ENCODE peak calls at places on chromosomes 3 and 15, in six cellular contexts. N is H1, Y is mesenchymal stem cell, S is H9, G is IMR-90, R is trophoblast cell. E is an unnamed sample.

GRCh38 chr15:31330836-31331235 is 4.2 kb downstream of the KLF13 start:
- DNase-seq in N (no peak), Y (no peak), S (no peak), G (no peak), R (no peak), E (no peak)

GRCh38 chr15:88035381-88035780 is 221.2 kb downstream of the NTRK3 start:
- DNase-seq in N (no peak), Y (no peak), S (no peak), G (no peak), R (no peak), E (no peak)

GRCh38 chr3:49377483-49377882 is 19.3 kb upstream of the GPX1 start:
- DNase-seq in N (no peak), Y (no peak), S (no peak), G (peak), R (peak), E (no peak)

GRCh38 chr3:176041812-176042211 is 1155.5 kb downstream of the TBL1XR1 start:
- DNase-seq in N (no peak), Y (no peak), S (no peak), G (peak), R (peak), E (no peak)

GRCh38 chr3:33884204-33884561 is 85.8 kb downstream of the PDCD6IP start:
- DNase-seq in N (no peak), Y (no peak), S (peak), G (no peak), R (peak), E (no peak)

GRCh38 chr3:71584216-71585061 is 911 bp upstream of the FOXP1 start:
- DNase-seq in N (peak), Y (peak), S (peak), G (peak), R (peak), E (peak)

GRCh38 chr15:57685316-57685715 is 21.2 kb upstream of the POLR2M start:
- DNase-seq in N (no peak), Y (no peak), S (no peak), G (no peak), R (no peak), E (no peak)

GRCh38 chr15:89631902-89632264 is 23.4 kb downstream of the KIF7 start:
- DNase-seq in N (no peak), Y (no peak), S (no peak), G (no peak), R (no peak), E (no peak)

GRCh38 chr3:134072881-134073582 is 43.3 kb upstream of the SLCO2A1 start:
- DNase-seq in N (no peak), Y (no peak), S (no peak), G (no peak), R (no peak), E (no peak)

GRCh38 chr3:76482510-76482909 is 557.4 kb upstream of the ROBO2 start:
- DNase-seq in N (no peak), Y (no peak), S (no peak), G (no peak), R (no peak), E (no peak)

GRCh38 chr3:112858410-112859069 is 11.9 kb upstream of the CD200R1L start:
- DNase-seq in N (no peak), Y (no peak), S (no peak), G (peak), R (peak), E (no peak)

GRCh38 chr15:67290319-67290718 is 35.7 kb downstream of the IQCH start:
- DNase-seq in N (no peak), Y (no peak), S (no peak), G (no peak), R (peak), E (no peak)

GRCh38 chr15:98127612-98128011 is 167.1 kb downstream of the ARRDC4 start:
- DNase-seq in N (no peak), Y (no peak), S (no peak), G (no peak), R (no peak), E (no peak)

GRCh38 chr15:98134875-98135274 is 174.4 kb downstream of the ARRDC4 start:
- DNase-seq in N (no peak), Y (no peak), S (no peak), G (no peak), R (no peak), E (no peak)

GRCh38 chr15:98126326-98127090 is 166.0 kb downstream of the ARRDC4 start:
- DNase-seq in N (no peak), Y (no peak), S (no peak), G (no peak), R (no peak), E (no peak)

GRCh38 chr15:98131924-98132323 is 171.4 kb downstream of the ARRDC4 start:
- DNase-seq in N (no peak), Y (peak), S (no peak), G (no peak), R (no peak), E (no peak)
- H3K14ac ChIP-seq in N (no peak), Y (no peak), S (no peak), G (no peak), R (no peak), E (no peak)

DNA sequence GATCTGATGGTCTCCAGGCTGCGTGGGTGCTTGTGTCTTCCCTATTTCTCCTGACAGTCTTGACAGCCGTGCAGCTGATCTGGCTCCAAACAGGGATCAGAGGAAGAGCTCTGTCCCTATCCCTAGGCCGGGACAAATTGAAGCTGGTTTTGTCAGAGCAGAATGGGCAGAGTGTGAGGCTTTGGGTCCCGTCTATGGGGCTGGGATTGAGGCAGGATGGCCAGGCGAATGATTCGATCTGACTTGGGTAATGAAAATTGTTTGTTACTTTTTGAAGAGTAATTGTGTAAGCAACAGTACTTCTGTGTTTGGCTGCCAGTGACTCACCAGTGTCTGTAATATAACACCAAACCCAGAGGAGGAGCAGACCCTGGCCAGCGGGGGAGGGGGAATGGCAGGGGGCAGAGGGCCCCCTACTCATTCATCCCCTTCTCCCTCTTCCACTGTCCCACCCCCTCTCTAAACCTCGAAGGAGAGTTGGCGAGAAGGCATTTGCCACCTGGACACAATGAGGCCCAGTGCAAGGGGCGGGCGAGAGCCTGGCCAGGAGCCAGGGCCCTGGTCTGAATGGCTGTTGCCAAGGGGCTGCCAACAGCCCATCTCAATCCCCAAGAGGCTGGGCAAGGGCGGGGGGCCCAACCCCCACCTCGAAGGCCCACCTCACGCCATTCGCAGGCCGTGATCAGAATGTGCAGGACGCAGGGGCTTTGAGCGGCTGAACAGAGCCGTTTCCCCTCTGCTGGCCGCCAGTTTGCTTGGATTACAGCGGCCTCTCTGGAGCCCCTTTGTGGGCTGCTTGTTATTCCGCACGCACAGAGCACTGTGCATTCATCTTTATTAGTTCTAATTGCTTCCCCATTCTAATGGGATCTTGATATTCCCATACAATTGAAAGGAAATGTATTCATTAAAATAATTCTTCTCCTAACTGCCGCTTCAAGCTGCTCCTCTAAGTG is 5.1 kb upstream of the MAGEF1 start:
- DNase-seq in N (peak), Y (peak), S (peak), G (peak), R (peak), E (peak)
- H2BK120ac ChIP-seq in N (no peak), Y (peak), S (no peak), G (peak), R (peak), E (no peak)

GRCh38 chr15:40325188-40325587 is 1.7 kb downstream of the INAFM2 start:
- DNase-seq in N (no peak), Y (peak), S (no peak), G (peak), R (no peak), E (no peak)
- H3K14ac ChIP-seq in N (no peak), Y (no peak), S (no peak), G (peak), R (no peak), E (no peak)

GRCh38 chr3:88058593-88059379 is at the start of the genes CGGBP1 and ZNF654:
- DNase-seq in N (peak), Y (peak), S (peak), G (peak), R (peak), E (peak)
- H2BK120ac ChIP-seq in N (no peak), Y (peak), S (no peak), G (peak), R (peak), E (peak)

GRCh38 chr3:11846281-11847034 is at the start of gene TAMM41:
- DNase-seq in N (peak), Y (peak), S (peak), G (peak), R (peak), E (peak)

GRCh38 chr3:11847035-11847394 is 330 bp upstream of the TAMM41 start:
- DNase-seq in N (no peak), Y (no peak), S (no peak), G (no peak), R (no peak), E (no peak)

GRCh38 chr3:11845661-11846060 is 1.0 kb downstream of the TAMM41 start:
- DNase-seq in N (no peak), Y (no peak), S (no peak), G (no peak), R (no peak), E (no peak)

GRCh38 chr3:11847607-11848006 is 922 bp upstream of the TAMM41 start:
- DNase-seq in N (no peak), Y (no peak), S (no peak), G (no peak), R (no peak), E (no peak)

DNA sequence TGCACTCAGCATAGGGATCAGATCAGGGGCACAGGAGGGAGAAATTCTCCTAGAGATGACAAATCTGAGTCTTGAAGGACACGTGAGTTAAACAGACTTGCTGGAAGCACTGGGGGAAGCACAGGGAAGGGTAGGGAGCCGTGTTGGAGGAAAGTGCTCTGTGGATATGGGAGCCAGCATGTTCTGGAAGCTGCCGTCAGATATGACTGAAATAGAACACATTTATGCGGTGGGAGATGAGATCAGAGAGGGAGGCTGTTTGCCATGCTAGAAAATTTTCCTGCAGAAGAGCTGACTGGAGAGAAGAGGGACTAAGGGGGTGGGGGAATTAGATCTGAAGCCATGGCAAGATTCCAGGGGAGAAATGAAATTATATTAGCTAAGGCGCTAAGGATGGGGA is 1.8 kb downstream of the TAMM41 start:
- DNase-seq in N (no peak), Y (no peak), S (no peak), G (no peak), R (no peak), E (no peak)
- H3K14ac ChIP-seq in N (no peak), Y (no peak), S (no peak), G (no peak), R (no peak), E (no peak)